ENCODE peak calls at places on chromosome 5, in six cellular contexts. One of them, this sample, is unnamed.

GRCh38 chr5:122858451-122858850 is 13.0 kb downstream of the SNX24 start:
- DNase-seq in SHP77 treated with DMSO at 0.1 percent for 48 hours: no peak
- DNase-seq in GM03348: no peak
- DNase-seq in T-helper 22 cell: no peak
- DNase-seq in heart right ventricle: no peak
- DNase-seq in amygdala: no peak
- DNase-seq in this sample: no peak

GRCh38 chr5:112655513-112655912 is 82.2 kb upstream of the APC start:
- DNase-seq in SHP77 treated with DMSO at 0.1 percent for 48 hours: no peak
- DNase-seq in GM03348: no peak
- DNase-seq in T-helper 22 cell: no peak
- DNase-seq in heart right ventricle: no peak
- DNase-seq in amygdala: no peak
- DNase-seq in this sample: no peak

GRCh38 chr5:106610041-106610440 is 1060.7 kb downstream of the EFNA5 start:
- DNase-seq in SHP77 treated with DMSO at 0.1 percent for 48 hours: no peak
- DNase-seq in GM03348: no peak
- DNase-seq in T-helper 22 cell: no peak
- DNase-seq in heart right ventricle: no peak
- DNase-seq in amygdala: no peak
- DNase-seq in this sample: no peak

GRCh38 chr5:150918613-150919012 is 13.8 kb upstream of the ZNF300 start:
- DNase-seq in SHP77 treated with DMSO at 0.1 percent for 48 hours: no peak
- DNase-seq in GM03348: no peak
- DNase-seq in T-helper 22 cell: no peak
- DNase-seq in heart right ventricle: no peak
- DNase-seq in amygdala: no peak
- DNase-seq in this sample: no peak

GRCh38 chr5:142845954-142846398 is 75.8 kb downstream of the ARHGAP26 start:
- DNase-seq in SHP77 treated with DMSO at 0.1 percent for 48 hours: no peak
- DNase-seq in GM03348: no peak
- DNase-seq in T-helper 22 cell: no peak
- DNase-seq in heart right ventricle: no peak
- DNase-seq in amygdala: no peak
- DNase-seq in this sample: no peak

GRCh38 chr5:56202483-56202882 is 30.6 kb downstream of the ANKRD55 start:
- DNase-seq in SHP77 treated with DMSO at 0.1 percent for 48 hours: no peak
- DNase-seq in GM03348: peak
- DNase-seq in T-helper 22 cell: no peak
- DNase-seq in heart right ventricle: no peak
- DNase-seq in amygdala: no peak
- DNase-seq in this sample: no peak

GRCh38 chr5:52605317-52605991 is 182.3 kb upstream of the ITGA1 start:
- DNase-seq in SHP77 treated with DMSO at 0.1 percent for 48 hours: no peak
- DNase-seq in GM03348: no peak
- DNase-seq in T-helper 22 cell: no peak
- DNase-seq in heart right ventricle: no peak
- DNase-seq in amygdala: no peak
- DNase-seq in this sample: no peak

GRCh38 chr5:113713051-113713450 is 199.6 kb downstream of the YTHDC2 start:
- DNase-seq in SHP77 treated with DMSO at 0.1 percent for 48 hours: no peak
- DNase-seq in GM03348: no peak
- DNase-seq in T-helper 22 cell: no peak
- DNase-seq in heart right ventricle: no peak
- DNase-seq in amygdala: no peak
- DNase-seq in this sample: no peak

GRCh38 chr5:107542831-107543231 is 127.9 kb downstream of the EFNA5 start:
- DNase-seq in SHP77 treated with DMSO at 0.1 percent for 48 hours: peak
- DNase-seq in GM03348: peak
- DNase-seq in T-helper 22 cell: no peak
- DNase-seq in heart right ventricle: peak
- DNase-seq in amygdala: no peak
- DNase-seq in this sample: no peak

GRCh38 chr5:82719368-82719767 is 357.8 kb downstream of the TMEM167A start:
- DNase-seq in SHP77 treated with DMSO at 0.1 percent for 48 hours: no peak
- DNase-seq in GM03348: no peak
- DNase-seq in T-helper 22 cell: no peak
- DNase-seq in heart right ventricle: peak
- DNase-seq in amygdala: no peak
- DNase-seq in this sample: no peak

GRCh38 chr5:154826-155225 is 36.5 kb upstream of the LRRC14B start:
- DNase-seq in SHP77 treated with DMSO at 0.1 percent for 48 hours: no peak
- DNase-seq in GM03348: no peak
- DNase-seq in T-helper 22 cell: no peak
- DNase-seq in heart right ventricle: no peak
- DNase-seq in amygdala: no peak
- DNase-seq in this sample: no peak

GRCh38 chr5:115372121-115372520 is 75.7 kb upstream of the CCDC112 start:
- DNase-seq in SHP77 treated with DMSO at 0.1 percent for 48 hours: no peak
- DNase-seq in GM03348: peak
- DNase-seq in T-helper 22 cell: no peak
- DNase-seq in heart right ventricle: no peak
- DNase-seq in amygdala: no peak
- DNase-seq in this sample: no peak

GRCh38 chr5:33073856-33074255 is 362.7 kb downstream of the NPR3 start:
- DNase-seq in SHP77 treated with DMSO at 0.1 percent for 48 hours: no peak
- DNase-seq in GM03348: no peak
- DNase-seq in T-helper 22 cell: no peak
- DNase-seq in heart right ventricle: no peak
- DNase-seq in amygdala: no peak
- DNase-seq in this sample: no peak

GRCh38 chr5:90994796-90995195 is 388.3 kb downstream of the ARRDC3 start:
- DNase-seq in SHP77 treated with DMSO at 0.1 percent for 48 hours: no peak
- DNase-seq in GM03348: no peak
- DNase-seq in T-helper 22 cell: no peak
- DNase-seq in heart right ventricle: no peak
- DNase-seq in amygdala: no peak
- DNase-seq in this sample: no peak

GRCh38 chr5:122358382-122358990 is 46.4 kb downstream of the SNCAIP start:
- DNase-seq in SHP77 treated with DMSO at 0.1 percent for 48 hours: no peak
- DNase-seq in GM03348: no peak
- DNase-seq in T-helper 22 cell: no peak
- DNase-seq in heart right ventricle: no peak
- DNase-seq in amygdala: no peak
- DNase-seq in this sample: no peak

GRCh38 chr5:16819522-16820167 is 116.4 kb downstream of the MYO10 start:
- DNase-seq in SHP77 treated with DMSO at 0.1 percent for 48 hours: no peak
- DNase-seq in GM03348: peak
- DNase-seq in T-helper 22 cell: no peak
- DNase-seq in heart right ventricle: no peak
- DNase-seq in amygdala: no peak
- DNase-seq in this sample: no peak

GRCh38 chr5:15421798-15422456 is 78.1 kb upstream of the FBXL7 start:
- DNase-seq in SHP77 treated with DMSO at 0.1 percent for 48 hours: no peak
- DNase-seq in GM03348: no peak
- DNase-seq in T-helper 22 cell: no peak
- DNase-seq in heart right ventricle: no peak
- DNase-seq in amygdala: no peak
- DNase-seq in this sample: no peak

GRCh38 chr5:171484460-171484899 is 65.0 kb downstream of the FGF18 start:
- DNase-seq in SHP77 treated with DMSO at 0.1 percent for 48 hours: no peak
- DNase-seq in GM03348: peak
- DNase-seq in T-helper 22 cell: peak
- DNase-seq in heart right ventricle: no peak
- DNase-seq in amygdala: no peak
- DNase-seq in this sample: peak

GRCh38 chr5:141691867-141692532 is 10.0 kb upstream of the ARAP3 start:
- DNase-seq in SHP77 treated with DMSO at 0.1 percent for 48 hours: peak
- DNase-seq in GM03348: peak
- DNase-seq in T-helper 22 cell: peak
- DNase-seq in heart right ventricle: peak
- DNase-seq in amygdala: peak
- DNase-seq in this sample: peak

GRCh38 chr5:165919196-165919595 is 2372.2 kb upstream of the WWC1 start:
- DNase-seq in SHP77 treated with DMSO at 0.1 percent for 48 hours: no peak
- DNase-seq in GM03348: no peak
- DNase-seq in T-helper 22 cell: no peak
- DNase-seq in heart right ventricle: no peak
- DNase-seq in amygdala: no peak
- DNase-seq in this sample: no peak

GRCh38 chr5:137891849-137892248 is 2.6 kb downstream of the PKD2L2 start:
- DNase-seq in SHP77 treated with DMSO at 0.1 percent for 48 hours: no peak
- DNase-seq in GM03348: no peak
- DNase-seq in T-helper 22 cell: no peak
- DNase-seq in heart right ventricle: no peak
- DNase-seq in amygdala: no peak
- DNase-seq in this sample: no peak

GRCh38 chr5:5770825-5771224 is 348.3 kb downstream of the ICE1 start:
- DNase-seq in SHP77 treated with DMSO at 0.1 percent for 48 hours: no peak
- DNase-seq in GM03348: no peak
- DNase-seq in T-helper 22 cell: no peak
- DNase-seq in heart right ventricle: no peak
- DNase-seq in amygdala: no peak
- DNase-seq in this sample: no peak

GRCh38 chr5:95791751-95792150 is 30.8 kb downstream of the GLRX start:
- DNase-seq in SHP77 treated with DMSO at 0.1 percent for 48 hours: no peak
- DNase-seq in GM03348: no peak
- DNase-seq in T-helper 22 cell: no peak
- DNase-seq in heart right ventricle: no peak
- DNase-seq in amygdala: no peak
- DNase-seq in this sample: no peak

GRCh38 chr5:2205185-2205585 is 322.5 kb upstream of the IRX4 start:
- DNase-seq in SHP77 treated with DMSO at 0.1 percent for 48 hours: no peak
- DNase-seq in GM03348: no peak
- DNase-seq in T-helper 22 cell: no peak
- DNase-seq in heart right ventricle: no peak
- DNase-seq in amygdala: no peak
- DNase-seq in this sample: no peak

GRCh38 chr5:31047621-31048020 is 145.9 kb upstream of the CDH6 start:
- DNase-seq in SHP77 treated with DMSO at 0.1 percent for 48 hours: no peak
- DNase-seq in GM03348: no peak
- DNase-seq in T-helper 22 cell: no peak
- DNase-seq in heart right ventricle: no peak
- DNase-seq in amygdala: no peak
- DNase-seq in this sample: no peak

GRCh38 chr5:153276151-153276550 is 214.3 kb upstream of the GRIA1 start:
- DNase-seq in SHP77 treated with DMSO at 0.1 percent for 48 hours: no peak
- DNase-seq in GM03348: peak
- DNase-seq in T-helper 22 cell: no peak
- DNase-seq in heart right ventricle: peak
- DNase-seq in amygdala: no peak
- DNase-seq in this sample: peak

GRCh38 chr5:134813407-134813806 is 32.4 kb upstream of the C5orf24 start:
- DNase-seq in SHP77 treated with DMSO at 0.1 percent for 48 hours: no peak
- DNase-seq in GM03348: no peak
- DNase-seq in T-helper 22 cell: no peak
- DNase-seq in heart right ventricle: no peak
- DNase-seq in amygdala: no peak
- DNase-seq in this sample: no peak

GRCh38 chr5:3025392-3025791 is 273.9 kb upstream of the IRX2 start:
- DNase-seq in SHP77 treated with DMSO at 0.1 percent for 48 hours: no peak
- DNase-seq in GM03348: no peak
- DNase-seq in T-helper 22 cell: no peak
- DNase-seq in heart right ventricle: no peak
- DNase-seq in amygdala: no peak
- DNase-seq in this sample: no peak

GRCh38 chr5:96816430-96816939 is 8.7 kb upstream of the ERAP1 start:
- DNase-seq in SHP77 treated with DMSO at 0.1 percent for 48 hours: no peak
- DNase-seq in GM03348: no peak
- DNase-seq in T-helper 22 cell: peak
- DNase-seq in heart right ventricle: no peak
- DNase-seq in amygdala: no peak
- DNase-seq in this sample: peak

GRCh38 chr5:122120957-122121356 is 8.4 kb upstream of the ZNF474 start:
- DNase-seq in SHP77 treated with DMSO at 0.1 percent for 48 hours: no peak
- DNase-seq in GM03348: no peak
- DNase-seq in T-helper 22 cell: no peak
- DNase-seq in heart right ventricle: no peak
- DNase-seq in amygdala: no peak
- DNase-seq in this sample: no peak

GRCh38 chr5:36792560-36793180 is 83.9 kb upstream of the NIPBL start:
- DNase-seq in SHP77 treated with DMSO at 0.1 percent for 48 hours: no peak
- DNase-seq in GM03348: no peak
- DNase-seq in T-helper 22 cell: no peak
- DNase-seq in heart right ventricle: no peak
- DNase-seq in amygdala: no peak
- DNase-seq in this sample: no peak

GRCh38 chr5:181187500-181188213 is 17.3 kb downstream of the TRIM7 start:
- DNase-seq in SHP77 treated with DMSO at 0.1 percent for 48 hours: no peak
- DNase-seq in GM03348: peak
- DNase-seq in T-helper 22 cell: no peak
- DNase-seq in heart right ventricle: peak
- DNase-seq in amygdala: no peak
- DNase-seq in this sample: peak

GRCh38 chr5:72598461-72599433 is 91.5 kb upstream of the ZNF366 start:
- DNase-seq in SHP77 treated with DMSO at 0.1 percent for 48 hours: no peak
- DNase-seq in GM03348: no peak
- DNase-seq in T-helper 22 cell: no peak
- DNase-seq in heart right ventricle: no peak
- DNase-seq in amygdala: no peak
- DNase-seq in this sample: peak